ENCODE peak calls at places on chromosome 20, in seven cellular contexts. One of them, this sample, is unnamed.

GRCh38 chr20:49706548-49707517 is 6.8 kb downstream of the B4GALT5 start:
- DNase-seq in HCT116: no peak
- DNase-seq in CD8-positive, alpha-beta T cell: no peak
- DNase-seq in MM.1S: no peak
- DNase-seq in GM23248: no peak
- DNase-seq in small intestine: peak; percentile 61
- DNase-seq in CD4-positive, alpha-beta memory T cell: no peak
- DNase-seq in this sample: no peak

GRCh38 chr20:45051497-45052060 is 49.3 kb downstream of the KCNS1 start:
- DNase-seq in CD8-positive, alpha-beta T cell: no peak
- DNase-seq in CD4-positive, alpha-beta memory T cell: no peak
- DNase-seq in small intestine: no peak
- DNase-seq in MM.1S: peak; percentile 65
- DNase-seq in GM23248: no peak
- DNase-seq in HCT116: no peak
- DNase-seq in this sample: no peak

GRCh38 chr20:64041781-64042771 is 6.1 kb downstream of the C20orf204 start:
- DNase-seq in small intestine: no peak
- DNase-seq in MM.1S: no peak
- DNase-seq in HCT116: no peak
- DNase-seq in CD8-positive, alpha-beta T cell: no peak
- DNase-seq in GM23248: no peak
- DNase-seq in CD4-positive, alpha-beta memory T cell: no peak
- DNase-seq in this sample: peak; percentile 65

GRCh38 chr20:36404435-36404978 is 98.4 kb downstream of the DLGAP4 start:
- DNase-seq in CD4-positive, alpha-beta memory T cell: no peak
- DNase-seq in CD8-positive, alpha-beta T cell: no peak
- DNase-seq in small intestine: no peak
- DNase-seq in MM.1S: no peak
- DNase-seq in HCT116: no peak
- DNase-seq in GM23248: no peak
- DNase-seq in this sample: no peak

GRCh38 chr20:53748176-53748575 is 154.5 kb upstream of the ZNF217 start:
- DNase-seq in GM23248: no peak
- DNase-seq in small intestine: peak; percentile 53
- DNase-seq in CD4-positive, alpha-beta memory T cell: no peak
- DNase-seq in MM.1S: no peak
- DNase-seq in CD8-positive, alpha-beta T cell: no peak
- DNase-seq in HCT116: no peak
- DNase-seq in this sample: no peak

GRCh38 chr20:50496773-50497375 is 13.3 kb upstream of the PTPN1 start:
- DNase-seq in CD8-positive, alpha-beta T cell: no peak
- DNase-seq in MM.1S: no peak
- DNase-seq in small intestine: no peak
- DNase-seq in CD4-positive, alpha-beta memory T cell: no peak
- DNase-seq in HCT116: no peak
- DNase-seq in GM23248: peak; percentile 36
- DNase-seq in this sample: no peak

GRCh38 chr20:44997171-44997570 is 30.9 kb downstream of the STK4 start:
- DNase-seq in GM23248: no peak
- DNase-seq in MM.1S: no peak
- DNase-seq in HCT116: no peak
- DNase-seq in CD4-positive, alpha-beta memory T cell: no peak
- DNase-seq in CD8-positive, alpha-beta T cell: no peak
- DNase-seq in small intestine: no peak
- DNase-seq in this sample: no peak

GRCh38 chr20:57560554-57561355 is at the start of gene PCK1:
- DNase-seq in CD8-positive, alpha-beta T cell: no peak
- DNase-seq in GM23248: peak; percentile 17
- DNase-seq in small intestine: peak; percentile 99
- DNase-seq in HCT116: no peak
- DNase-seq in MM.1S: no peak
- DNase-seq in CD4-positive, alpha-beta memory T cell: no peak
- DNase-seq in this sample: peak; percentile 73

GRCh38 chr20:63333241-63333836 is 27.8 kb downstream of the CHRNA4 start:
- DNase-seq in small intestine: no peak
- DNase-seq in GM23248: no peak
- DNase-seq in CD8-positive, alpha-beta T cell: no peak
- DNase-seq in CD4-positive, alpha-beta memory T cell: no peak
- DNase-seq in MM.1S: no peak
- DNase-seq in HCT116: no peak
- DNase-seq in this sample: peak; percentile 10

GRCh38 chr20:46122071-46122470 is 4.0 kb downstream of the CD40 start:
- DNase-seq in GM23248: peak; percentile 43
- DNase-seq in HCT116: no peak
- DNase-seq in small intestine: no peak
- DNase-seq in CD8-positive, alpha-beta T cell: no peak
- DNase-seq in CD4-positive, alpha-beta memory T cell: no peak
- DNase-seq in MM.1S: no peak
- DNase-seq in this sample: no peak

GRCh38 chr20:32832664-32833063 is 12.9 kb downstream of the MAPRE1 start:
- DNase-seq in CD8-positive, alpha-beta T cell: no peak
- DNase-seq in MM.1S: no peak
- DNase-seq in GM23248: no peak
- DNase-seq in CD4-positive, alpha-beta memory T cell: peak; percentile 27
- DNase-seq in small intestine: no peak
- DNase-seq in HCT116: no peak
- DNase-seq in this sample: no peak

GRCh38 chr20:23200914-23201313 is 114.8 kb upstream of the CD93 start:
- DNase-seq in GM23248: peak; percentile 30
- DNase-seq in CD8-positive, alpha-beta T cell: no peak
- DNase-seq in HCT116: peak; percentile 48
- DNase-seq in MM.1S: no peak
- DNase-seq in small intestine: peak; percentile 50
- DNase-seq in CD4-positive, alpha-beta memory T cell: peak; percentile 2
- DNase-seq in this sample: peak; percentile 63

GRCh38 chr20:38127011-38127621 is 38.0 kb downstream of the TGM2 start:
- DNase-seq in CD4-positive, alpha-beta memory T cell: no peak
- DNase-seq in MM.1S: no peak
- DNase-seq in CD8-positive, alpha-beta T cell: no peak
- DNase-seq in GM23248: peak; percentile 85
- DNase-seq in HCT116: peak; percentile 26
- DNase-seq in small intestine: peak; percentile 79
- DNase-seq in this sample: peak; percentile 79

GRCh38 chr20:19995220-19995863 is 21.8 kb upstream of the NAA20 start:
- DNase-seq in HCT116: peak; percentile 21
- DNase-seq in CD4-positive, alpha-beta memory T cell: peak; percentile 47
- DNase-seq in MM.1S: peak; percentile 50
- DNase-seq in small intestine: peak; percentile 45
- DNase-seq in CD8-positive, alpha-beta T cell: peak; percentile 26
- DNase-seq in GM23248: peak; percentile 78
- DNase-seq in this sample: no peak

GRCh38 chr20:13800728-13801134 is 15.9 kb downstream of the NDUFAF5 start:
- DNase-seq in MM.1S: no peak
- DNase-seq in GM23248: peak; percentile 76
- DNase-seq in HCT116: no peak
- DNase-seq in small intestine: peak; percentile 15
- DNase-seq in CD4-positive, alpha-beta memory T cell: no peak
- DNase-seq in CD8-positive, alpha-beta T cell: no peak
- DNase-seq in this sample: peak; percentile 96

GRCh38 chr20:15236812-15237211 is 899.4 kb upstream of the FLRT3 start:
- DNase-seq in HCT116: peak; percentile 45
- DNase-seq in GM23248: peak; percentile 71
- DNase-seq in CD8-positive, alpha-beta T cell: no peak
- DNase-seq in CD4-positive, alpha-beta memory T cell: no peak
- DNase-seq in MM.1S: peak; percentile 43
- DNase-seq in small intestine: peak; percentile 40
- DNase-seq in this sample: no peak

GRCh38 chr20:37841991-37842390 is 60.9 kb upstream of the VSTM2L start:
- DNase-seq in MM.1S: no peak
- DNase-seq in CD4-positive, alpha-beta memory T cell: no peak
- DNase-seq in GM23248: no peak
- DNase-seq in HCT116: no peak
- DNase-seq in small intestine: no peak
- DNase-seq in CD8-positive, alpha-beta T cell: no peak
- DNase-seq in this sample: no peak

GRCh38 chr20:53034899-53035298 is 62.7 kb downstream of the TSHZ2 start:
- DNase-seq in GM23248: no peak
- DNase-seq in HCT116: no peak
- DNase-seq in small intestine: no peak
- DNase-seq in CD8-positive, alpha-beta T cell: no peak
- DNase-seq in MM.1S: peak; percentile 66
- DNase-seq in CD4-positive, alpha-beta memory T cell: no peak
- DNase-seq in this sample: no peak

GRCh38 chr20:3312940-3313656 is 74.1 kb upstream of the SLC4A11 start:
- DNase-seq in MM.1S: no peak
- DNase-seq in CD8-positive, alpha-beta T cell: no peak
- DNase-seq in HCT116: no peak
- DNase-seq in CD4-positive, alpha-beta memory T cell: no peak
- DNase-seq in GM23248: peak; percentile 79
- DNase-seq in small intestine: no peak
- DNase-seq in this sample: no peak

GRCh38 chr20:1275919-1276318 is 9.8 kb downstream of the SNPH start:
- DNase-seq in GM23248: no peak
- DNase-seq in CD8-positive, alpha-beta T cell: no peak
- DNase-seq in MM.1S: no peak
- DNase-seq in small intestine: no peak
- DNase-seq in HCT116: no peak
- DNase-seq in CD4-positive, alpha-beta memory T cell: no peak
- DNase-seq in this sample: no peak

GRCh38 chr20:22557403-22558276 is 26.7 kb downstream of the FOXA2 start:
- DNase-seq in MM.1S: no peak
- DNase-seq in small intestine: no peak
- DNase-seq in HCT116: no peak
- DNase-seq in GM23248: no peak
- DNase-seq in CD4-positive, alpha-beta memory T cell: no peak
- DNase-seq in CD8-positive, alpha-beta T cell: no peak
- DNase-seq in this sample: no peak

GRCh38 chr20:17616480-17617211 is 46.8 kb downstream of the DSTN start:
- DNase-seq in HCT116: no peak
- DNase-seq in small intestine: no peak
- DNase-seq in GM23248: no peak
- DNase-seq in CD4-positive, alpha-beta memory T cell: no peak
- DNase-seq in MM.1S: no peak
- DNase-seq in CD8-positive, alpha-beta T cell: no peak
- DNase-seq in this sample: peak; percentile 58

GRCh38 chr20:32706486-32706885 is 32.7 kb upstream of the C20orf203 start:
- DNase-seq in small intestine: no peak
- DNase-seq in GM23248: no peak
- DNase-seq in MM.1S: no peak
- DNase-seq in CD8-positive, alpha-beta T cell: no peak
- DNase-seq in CD4-positive, alpha-beta memory T cell: no peak
- DNase-seq in HCT116: no peak
- DNase-seq in this sample: no peak

GRCh38 chr20:31870703-31871601 is 518 bp downstream of the TTLL9 start:
- DNase-seq in CD8-positive, alpha-beta T cell: no peak
- DNase-seq in small intestine: peak; percentile 64
- DNase-seq in HCT116: no peak
- DNase-seq in CD4-positive, alpha-beta memory T cell: no peak
- DNase-seq in MM.1S: no peak
- DNase-seq in GM23248: peak; percentile 19
- DNase-seq in this sample: no peak

GRCh38 chr20:4740774-4741431 is 19.2 kb downstream of the PRND start:
- DNase-seq in CD4-positive, alpha-beta memory T cell: peak; percentile 43
- DNase-seq in GM23248: peak; percentile 53
- DNase-seq in MM.1S: peak; percentile 50
- DNase-seq in HCT116: peak; percentile 32
- DNase-seq in CD8-positive, alpha-beta T cell: peak; percentile 71
- DNase-seq in small intestine: peak; percentile 30
- DNase-seq in this sample: peak; percentile 77

GRCh38 chr20:58618694-58619540 is 32.2 kb upstream of the STX16 start:
- DNase-seq in HCT116: no peak
- DNase-seq in CD4-positive, alpha-beta memory T cell: no peak
- DNase-seq in GM23248: peak; percentile 76
- DNase-seq in CD8-positive, alpha-beta T cell: no peak
- DNase-seq in MM.1S: no peak
- DNase-seq in small intestine: no peak
- DNase-seq in this sample: no peak

GRCh38 chr20:62487-62886 is 25.0 kb upstream of the DEFB125 start:
- DNase-seq in HCT116: no peak
- DNase-seq in CD8-positive, alpha-beta T cell: no peak
- DNase-seq in small intestine: no peak
- DNase-seq in CD4-positive, alpha-beta memory T cell: no peak
- DNase-seq in GM23248: no peak
- DNase-seq in MM.1S: no peak
- DNase-seq in this sample: no peak

GRCh38 chr20:64026-64603 is 23.4 kb upstream of the DEFB125 start:
- DNase-seq in HCT116: no peak
- DNase-seq in MM.1S: no peak
- DNase-seq in CD8-positive, alpha-beta T cell: no peak
- DNase-seq in GM23248: no peak
- DNase-seq in small intestine: no peak
- DNase-seq in CD4-positive, alpha-beta memory T cell: no peak
- DNase-seq in this sample: no peak

GRCh38 chr20:61757-62156 is 25.7 kb upstream of the DEFB125 start:
- DNase-seq in MM.1S: no peak
- DNase-seq in small intestine: no peak
- DNase-seq in CD8-positive, alpha-beta T cell: no peak
- DNase-seq in HCT116: no peak
- DNase-seq in CD4-positive, alpha-beta memory T cell: no peak
- DNase-seq in GM23248: no peak
- DNase-seq in this sample: no peak

GRCh38 chr20:60035-60918 is 27.2 kb upstream of the DEFB125 start:
- DNase-seq in HCT116: no peak
- DNase-seq in MM.1S: no peak
- DNase-seq in CD8-positive, alpha-beta T cell: no peak
- DNase-seq in GM23248: peak; percentile 2
- DNase-seq in small intestine: no peak
- DNase-seq in CD4-positive, alpha-beta memory T cell: no peak
- DNase-seq in this sample: no peak

GRCh38 chr20:61230-61629 is 26.2 kb upstream of the DEFB125 start:
- DNase-seq in CD4-positive, alpha-beta memory T cell: no peak
- DNase-seq in GM23248: no peak
- DNase-seq in HCT116: no peak
- DNase-seq in small intestine: no peak
- DNase-seq in MM.1S: no peak
- DNase-seq in CD8-positive, alpha-beta T cell: no peak
- DNase-seq in this sample: no peak
- H3K9me3 ChIP-seq in CD4-positive, alpha-beta memory T cell: peaks cover 6% of the 10 kb centered on the region
- H3K9me3 ChIP-seq in GM23248: no peaks in the 10 kb centered on the region
- H3K9me3 ChIP-seq in HCT116: peaks cover 20% of the 10 kb centered on the region
- H3K9me3 ChIP-seq in small intestine: peaks cover 8% of the 10 kb centered on the region
- H3K9me3 ChIP-seq in MM.1S: no peaks in the 10 kb centered on the region
- H3K9me3 ChIP-seq in CD8-positive, alpha-beta T cell: no peaks in the 10 kb centered on the region
- H3K9me3 ChIP-seq in this sample: no peaks in the 10 kb centered on the region

GRCh38 chr20:62111148-62111547 is 11.1 kb upstream of the LSM14B start:
- DNase-seq in CD4-positive, alpha-beta memory T cell: no peak
- DNase-seq in GM23248: no peak
- DNase-seq in HCT116: no peak
- DNase-seq in MM.1S: no peak
- DNase-seq in CD8-positive, alpha-beta T cell: no peak
- DNase-seq in small intestine: peak; percentile 56
- DNase-seq in this sample: no peak
- H3K9me3 ChIP-seq in CD4-positive, alpha-beta memory T cell: peaks cover 58% of the 10 kb centered on the region
- H3K9me3 ChIP-seq in GM23248: no peaks in the 10 kb centered on the region
- H3K9me3 ChIP-seq in HCT116: peaks cover 11% of the 10 kb centered on the region
- H3K9me3 ChIP-seq in MM.1S: no peaks in the 10 kb centered on the region
- H3K9me3 ChIP-seq in CD8-positive, alpha-beta T cell: peaks cover 56% of the 10 kb centered on the region
- H3K9me3 ChIP-seq in small intestine: peaks cover 8% of the 10 kb centered on the region
- H3K9me3 ChIP-seq in this sample: peaks cover 7% of the 10 kb centered on the region

GRCh38 chr20:6966721-6967120 is 199.2 kb downstream of the BMP2 start:
- DNase-seq in HCT116: no peak
- DNase-seq in CD8-positive, alpha-beta T cell: no peak
- DNase-seq in small intestine: no peak
- DNase-seq in GM23248: peak; percentile 19
- DNase-seq in MM.1S: no peak
- DNase-seq in CD4-positive, alpha-beta memory T cell: no peak
- DNase-seq in this sample: no peak
- H3K9me3 ChIP-seq in HCT116: peaks cover 6% of the 10 kb centered on the region
- H3K9me3 ChIP-seq in CD8-positive, alpha-beta T cell: no peaks in the 10 kb centered on the region
- H3K9me3 ChIP-seq in small intestine: no peaks in the 10 kb centered on the region
- H3K9me3 ChIP-seq in GM23248: no peaks in the 10 kb centered on the region
- H3K9me3 ChIP-seq in MM.1S: no peaks in the 10 kb centered on the region
- H3K9me3 ChIP-seq in CD4-positive, alpha-beta memory T cell: peaks cover 3% of the 10 kb centered on the region
- H3K9me3 ChIP-seq in this sample: no peaks in the 10 kb centered on the region

GRCh38 chr20:29086938-29087337 is 2170.5 kb upstream of the DEFB115 start:
- DNase-seq in MM.1S: no peak
- DNase-seq in GM23248: no peak
- DNase-seq in CD4-positive, alpha-beta memory T cell: no peak
- DNase-seq in HCT116: no peak
- DNase-seq in CD8-positive, alpha-beta T cell: no peak
- DNase-seq in small intestine: no peak
- DNase-seq in this sample: peak; percentile 32
- H3K9me3 ChIP-seq in MM.1S: no peaks in the 10 kb centered on the region
- H3K9me3 ChIP-seq in GM23248: no peaks in the 10 kb centered on the region
- H3K9me3 ChIP-seq in CD4-positive, alpha-beta memory T cell: no peaks in the 10 kb centered on the region
- H3K9me3 ChIP-seq in HCT116: peaks cover 6% of the 10 kb centered on the region
- H3K9me3 ChIP-seq in CD8-positive, alpha-beta T cell: no peaks in the 10 kb centered on the region
- H3K9me3 ChIP-seq in small intestine: peaks cover 1% of the 10 kb centered on the region
- H3K9me3 ChIP-seq in this sample: no peaks in the 10 kb centered on the region

This sample was measured in right cardiac atrium.